ENCODE peak calls at places on chromosome 13, in five cellular contexts. X is upper lobe of right lung, T is tibial nerve, B is H1, A is brain microvascular endothelial cell. O is an unnamed sample.

GRCh38 chr13:90883592-90883991 is 463.9 kb upstream of the MIR17HG start:
- DNase-seq in X (no peak), T (no peak), B (no peak), A (no peak), O (no peak)

GRCh38 chr13:98111168-98112098 is 31.5 kb upstream of the FARP1 start:
- DNase-seq in X (no peak), T (no peak), B (no peak), A (no peak), O (no peak)

GRCh38 chr13:29436291-29436690 is 159.2 kb downstream of the SLC7A1 start:
- DNase-seq in X (no peak), T (no peak), B (no peak), A (peak; percentile 52), O (peak; percentile 67)

GRCh38 chr13:74148437-74148836 is 14.2 kb upstream of the KLF12 start:
- DNase-seq in X (no peak), T (no peak), B (no peak), A (no peak), O (no peak)

GRCh38 chr13:75505327-75505726 is 23.4 kb upstream of the TBC1D4 start:
- DNase-seq in X (no peak), T (no peak), B (no peak), A (no peak), O (no peak)

GRCh38 chr13:100301418-100301817 is 212.5 kb downstream of the PCCA start:
- DNase-seq in X (no peak), T (no peak), B (no peak), A (no peak), O (no peak)

GRCh38 chr13:28609936-28610335 is 49.0 kb upstream of the POMP start:
- DNase-seq in X (no peak), T (no peak), B (no peak), A (peak; percentile 57), O (no peak)

GRCh38 chr13:110555601-110556223 is 5.8 kb downstream of the RAB20 start:
- DNase-seq in X (no peak), T (no peak), B (no peak), A (no peak), O (no peak)

GRCh38 chr13:48561461-48562224 is 28.8 kb upstream of the RCBTB2 start:
- DNase-seq in X (no peak), T (no peak), B (no peak), A (no peak), O (no peak)

GRCh38 chr13:23586336-23586735 is 16.1 kb downstream of the TNFRSF19 start:
- DNase-seq in X (no peak), T (no peak), B (no peak), A (no peak), O (no peak)

GRCh38 chr13:72689181-72689696 is 38.2 kb downstream of the MZT1 start:
- DNase-seq in X (no peak), T (no peak), B (no peak), A (no peak), O (no peak)

GRCh38 chr13:43245374-43245964 is 222.1 kb downstream of the DNAJC15 start:
- DNase-seq in X (no peak), T (no peak), B (no peak), A (peak; percentile 67), O (peak; percentile 55)

GRCh38 chr13:39224841-39225240 is 186.6 kb downstream of the NHLRC3 start:
- DNase-seq in X (no peak), T (no peak), B (no peak), A (no peak), O (peak; percentile 19)

GRCh38 chr13:76764429-76764828 is 121.8 kb downstream of the KCTD12 start:
- DNase-seq in X (peak; percentile 63), T (peak; percentile 24), B (no peak), A (peak; percentile 46), O (no peak)

GRCh38 chr13:98254541-98254940 is 77.5 kb upstream of the RNF113B start:
- DNase-seq in X (no peak), T (no peak), B (no peak), A (no peak), O (no peak)

DNA sequence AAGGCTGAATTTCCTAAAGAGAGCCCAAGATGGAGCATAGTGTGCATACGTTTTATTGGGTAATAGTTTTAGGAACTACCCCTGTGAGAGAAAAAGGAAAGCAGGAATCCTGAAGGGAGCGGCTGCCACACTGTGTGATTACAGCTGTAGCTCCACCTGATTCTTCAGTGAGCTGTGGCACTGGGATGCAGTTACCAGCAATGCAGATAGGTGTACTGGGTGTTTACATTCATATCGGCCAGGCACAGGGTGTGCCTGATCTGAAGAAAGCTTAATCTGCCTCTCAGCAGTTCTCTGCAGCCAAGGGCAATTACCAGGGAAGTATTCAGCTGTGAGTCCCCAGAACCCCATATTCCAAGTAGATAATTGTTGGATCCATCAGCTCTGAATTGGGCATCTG is 1541.8 kb downstream of the EFNB2 start:
- DNase-seq in X (no peak), T (no peak), B (no peak), A (no peak), O (no peak)
- TF ChIP-seq CTCF in X (no peak), T (no peak), B (no peak), A (no peak), O (no peak)

GRCh38 chr13:112576768-112577167 is 11.2 kb downstream of the TUBGCP3 start:
- DNase-seq in X (no peak), T (no peak), B (no peak), A (no peak), O (no peak)

GRCh38 chr13:112576191-112576590 is 11.8 kb downstream of the TUBGCP3 start:
- DNase-seq in X (no peak), T (no peak), B (no peak), A (no peak), O (no peak)

GRCh38 chr13:112575295-112575622 is 12.7 kb downstream of the TUBGCP3 start:
- DNase-seq in X (no peak), T (no peak), B (no peak), A (no peak), O (no peak)

GRCh38 chr13:112574476-112575294 is 13.3 kb downstream of the TUBGCP3 start:
- DNase-seq in X (no peak), T (no peak), B (no peak), A (no peak), O (no peak)

GRCh38 chr13:112575680-112576079 is 12.3 kb downstream of the TUBGCP3 start:
- DNase-seq in X (no peak), T (no peak), B (no peak), A (no peak), O (no peak)
- TF ChIP-seq CTCF in X (no peak), T (no peak), B (peak; percentile 29), A (no peak), O (no peak)

DNA sequence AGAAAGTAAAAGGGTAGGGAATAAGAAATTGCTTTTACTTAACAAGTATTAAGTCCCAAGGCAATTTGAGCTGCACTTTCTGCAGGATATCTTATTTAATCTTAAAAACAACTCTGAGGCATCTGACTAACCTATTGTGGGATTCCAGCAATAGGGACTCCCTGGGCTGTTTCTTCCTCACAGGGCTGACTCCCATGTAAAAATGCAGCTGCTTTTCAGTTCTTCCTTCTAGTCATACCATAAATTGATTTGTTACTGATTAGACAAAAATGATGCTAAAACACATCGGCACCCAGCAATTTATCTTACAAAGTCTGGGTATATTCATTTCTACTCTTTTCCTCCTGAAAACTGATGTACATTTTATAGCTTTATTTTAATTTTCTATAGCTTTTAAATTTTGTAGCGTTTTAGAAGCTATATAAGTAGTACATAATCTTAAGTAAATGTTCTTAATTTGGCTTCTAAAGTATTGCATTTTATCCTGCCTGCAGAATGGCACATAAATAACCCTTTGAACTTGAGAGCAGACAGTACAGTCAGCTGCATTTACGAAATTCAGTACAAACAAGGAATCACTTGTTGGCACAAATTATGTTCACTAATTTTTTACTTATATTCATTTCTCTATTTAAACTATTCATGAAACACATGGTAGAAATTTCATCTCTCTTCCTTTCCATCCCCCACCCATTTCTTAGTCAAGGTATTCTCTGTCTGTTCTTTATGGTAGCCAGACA is 102.4 kb upstream of the FRY start:
- DNase-seq in X (no peak), T (no peak), B (no peak), A (no peak), O (no peak)
- TF ChIP-seq CTCF in X (no peak), T (no peak), B (no peak), A (no peak), O (no peak)

GRCh38 chr13:52652980-52653303 is 306 bp downstream of the SUGT1 start:
- DNase-seq in X (no peak), T (no peak), B (no peak), A (no peak), O (no peak)
- TF ChIP-seq CTCF in X (no peak), T (no peak), B (no peak), A (no peak), O (peak; percentile 38)

GRCh38 chr13:58302349-58302748 is 670.8 kb downstream of the PCDH17 start:
- DNase-seq in X (no peak), T (no peak), B (no peak), A (no peak), O (no peak)

GRCh38 chr13:58300224-58300623 is 668.7 kb downstream of the PCDH17 start:
- DNase-seq in X (no peak), T (no peak), B (no peak), A (no peak), O (no peak)

GRCh38 chr13:58298556-58299135 is 667.1 kb downstream of the PCDH17 start:
- DNase-seq in X (no peak), T (no peak), B (no peak), A (no peak), O (no peak)

DNA sequence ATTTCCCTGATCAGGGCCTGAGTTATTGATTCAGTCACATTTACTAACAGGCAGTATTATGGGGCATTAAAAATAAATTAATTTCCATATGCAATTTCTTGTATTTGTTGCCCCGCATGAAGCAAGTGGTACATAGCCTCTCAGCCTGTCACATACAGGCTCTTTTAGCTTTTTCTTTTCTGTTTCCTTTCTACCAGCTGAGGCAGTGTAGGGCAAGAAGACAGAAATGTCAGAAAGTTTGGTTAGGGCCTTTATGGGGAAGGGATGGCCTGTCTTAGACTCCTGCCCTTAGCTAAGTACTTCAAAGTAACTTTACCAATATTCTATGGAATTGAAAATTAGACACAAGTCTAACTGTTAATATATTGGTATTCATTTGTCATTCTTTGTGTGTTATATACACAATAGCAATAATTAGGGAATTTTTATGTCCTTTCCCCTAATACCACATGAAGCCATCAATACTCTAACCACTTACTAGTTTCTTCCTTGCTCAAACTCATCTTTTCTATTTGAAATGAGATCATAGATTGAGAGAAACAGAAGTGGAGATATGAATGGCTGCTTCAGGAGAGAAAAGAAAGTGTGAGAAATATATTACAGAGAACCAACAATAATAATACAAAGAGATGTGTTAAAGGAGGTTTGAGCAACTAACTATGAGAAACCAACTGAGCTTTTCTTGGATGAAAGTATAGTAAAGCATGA is 669.6 kb downstream of the PCDH17 start:
- DNase-seq in X (no peak), T (no peak), B (no peak), A (no peak), O (no peak)
- TF ChIP-seq CTCF in X (no peak), T (no peak), B (no peak), A (no peak), O (no peak)

GRCh38 chr13:36173923-36174322 is 40.4 kb downstream of the SOHLH2 start:
- DNase-seq in X (no peak), T (no peak), B (no peak), A (no peak), O (no peak)

GRCh38 chr13:36175621-36176020 is 38.7 kb downstream of the SOHLH2 start:
- DNase-seq in X (no peak), T (no peak), B (no peak), A (no peak), O (no peak)

GRCh38 chr13:36174923-36175322 is 39.4 kb downstream of the SOHLH2 start:
- DNase-seq in X (no peak), T (no peak), B (no peak), A (no peak), O (no peak)
- TF ChIP-seq CTCF in X (no peak), T (no peak), B (no peak), A (no peak), O (no peak)